ENCODE peak calls at places on chromosome 6, in five cellular contexts. K is NB4, O is lower leg skin, E is stomach, M is glutamatergic neuron. A is an unnamed sample.

GRCh38 chr6:154951400-154952200 is 43.5 kb upstream of the TIAM2 start:
- DNase-seq in O (no peak), E (no peak), K (no peak), M (no peak), A (peak; percentile 88)

GRCh38 chr6:52574709-52575489 is 2.0 kb downstream of the TRAM2 start:
- DNase-seq in K (peak; percentile 78), O (peak; percentile 91), E (peak; percentile 53), M (no peak), A (no peak)

GRCh38 chr6:111423960-111424846 is 58.8 kb downstream of the REV3L start:
- DNase-seq in E (peak; percentile 64), K (no peak), M (no peak), O (no peak), A (no peak)

GRCh38 chr6:17640477-17640917 is 40.4 kb downstream of the FAM8A1 start:
- DNase-seq in M (no peak), E (no peak), K (peak; percentile 75), O (no peak), A (no peak)

GRCh38 chr6:70616728-70617260 is 50.1 kb downstream of the SDHAF4 start:
- DNase-seq in M (no peak), K (no peak), O (no peak), E (no peak), A (no peak)

GRCh38 chr6:4575724-4576123 is 200.5 kb upstream of the CDYL start:
- DNase-seq in K (no peak), M (no peak), O (peak; percentile 49), E (no peak), A (no peak)

GRCh38 chr6:12760911-12761310 is 44.3 kb downstream of the PHACTR1 start:
- DNase-seq in E (no peak), M (no peak), K (no peak), O (no peak), A (no peak)

GRCh38 chr6:23964865-23965264 is 161.2 kb upstream of the NRSN1 start:
- DNase-seq in O (no peak), K (no peak), M (no peak), E (no peak), A (no peak)

GRCh38 chr6:20873425-20874190 is 339.4 kb downstream of the CDKAL1 start:
- DNase-seq in O (no peak), M (no peak), K (no peak), E (no peak), A (no peak)

GRCh38 chr6:167683028-167683862 is 143.5 kb upstream of the AFDN start:
- DNase-seq in M (no peak), O (no peak), K (no peak), E (peak; percentile 38), A (no peak)

GRCh38 chr6:74128536-74128935 is 432.5 kb downstream of the CD109 start:
- DNase-seq in K (no peak), E (no peak), O (no peak), M (no peak), A (no peak)

GRCh38 chr6:85403331-85404015 is 46.4 kb upstream of the NT5E start:
- DNase-seq in K (no peak), M (no peak), O (no peak), E (no peak), A (no peak)

GRCh38 chr6:157236040-157236725 is 87.1 kb downstream of the TMEM242 start:
- DNase-seq in K (no peak), E (no peak), M (peak; percentile 39), O (no peak), A (no peak)

GRCh38 chr6:112253842-112254816 is at the start of gene LAMA4:
- DNase-seq in O (peak; percentile 89), M (peak; percentile 63), K (no peak), E (peak; percentile 45), A (no peak)

GRCh38 chr6:139082370-139082769 is 52.5 kb upstream of the HECA start:
- DNase-seq in O (no peak), M (no peak), K (no peak), E (no peak), A (no peak)

GRCh38 chr6:30635834-30636233 is 9.2 kb downstream of the ATAT1 start:
- DNase-seq in E (no peak), O (no peak), M (no peak), K (no peak), A (no peak)

GRCh38 chr6:17705778-17706579 is 746 bp downstream of the NUP153 start:
- DNase-seq in O (peak; percentile 93), M (peak; percentile 68), K (peak; percentile 95), E (peak; percentile 65), A (peak; percentile 91)

GRCh38 chr6:116476021-116476678 is 15.0 kb downstream of the CALHM6 start:
- DNase-seq in M (no peak), E (no peak), K (peak; percentile 88), O (no peak), A (peak; percentile 53)

DNA sequence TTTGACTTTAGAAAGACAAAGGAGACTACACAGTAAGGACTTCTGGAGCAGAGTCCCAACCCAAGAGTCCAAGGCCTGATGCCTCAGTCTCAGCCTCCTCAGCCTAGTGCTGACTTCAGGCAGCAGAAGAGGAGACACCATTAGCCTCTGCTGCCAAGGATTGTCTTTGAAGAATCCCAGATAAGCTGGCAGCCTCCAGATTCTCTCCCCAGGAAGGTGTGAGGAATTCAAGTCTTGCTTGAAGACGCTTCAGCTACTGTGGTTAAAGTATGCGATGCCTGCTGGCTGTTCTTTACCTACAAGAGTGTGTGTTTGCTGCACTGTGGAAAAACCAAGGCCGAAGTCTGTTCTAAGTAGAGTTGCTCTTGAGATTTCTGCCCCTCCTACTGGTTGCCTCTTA is 215.9 kb upstream of the TCF21 start:
- DNase-seq in E (no peak), M (no peak), O (no peak), K (no peak), A (no peak)
- TF ChIP-seq CTCF in E (no peak), M (no peak), O (no peak), K (no peak), A (no peak)

GRCh38 chr6:108622601-108623335 is 62.1 kb downstream of the FOXO3 start:
- DNase-seq in M (no peak), E (no peak), K (peak; percentile 90), O (peak; percentile 89), A (no peak)
- TF ChIP-seq CTCF in M (no peak), E (no peak), K (no peak), O (no peak), A (no peak)

DNA sequence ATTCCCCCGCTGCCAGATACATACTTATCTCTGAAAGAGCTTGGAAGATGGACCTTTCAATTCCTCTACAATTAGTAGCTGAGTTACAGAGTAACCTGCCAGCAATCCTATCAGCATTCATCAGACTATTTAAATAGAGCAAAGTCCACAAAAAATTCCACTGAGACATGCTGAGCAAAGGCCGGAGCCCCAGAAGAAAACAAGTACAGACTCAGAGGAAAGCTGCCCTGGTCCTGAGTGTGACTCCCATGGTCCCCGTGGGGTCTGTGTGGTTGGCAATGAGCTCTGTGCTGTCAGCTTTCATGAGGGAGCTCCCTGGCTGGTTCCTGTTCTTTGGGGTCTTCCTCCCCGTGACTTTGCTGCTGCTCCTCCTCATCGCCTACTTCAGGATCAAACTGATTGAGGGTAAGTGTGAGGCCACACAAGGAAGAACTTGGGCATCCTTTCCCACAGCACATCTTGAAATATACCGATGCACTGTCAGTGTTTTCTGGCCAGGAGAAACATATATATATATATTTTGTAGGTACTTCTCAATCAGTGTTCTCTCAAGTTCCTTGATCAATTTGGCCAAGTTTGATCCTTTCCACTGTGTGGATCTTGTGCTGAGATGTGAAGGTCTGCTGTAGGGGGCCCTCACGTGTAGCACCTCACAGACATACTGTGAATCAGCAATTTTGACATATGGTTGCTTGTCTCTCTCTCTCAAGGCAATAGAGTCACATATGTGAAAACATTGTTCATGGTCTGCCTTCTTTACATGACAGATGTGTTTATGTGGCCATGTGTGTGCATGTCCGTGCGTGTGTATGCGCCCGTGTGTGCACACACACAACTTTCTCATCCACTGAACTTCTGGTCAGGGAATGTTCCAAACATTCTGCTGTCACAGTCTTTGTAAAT is at the start of gene SMLR1:
- DNase-seq in K (no peak), O (no peak), E (no peak), M (no peak), A (no peak)
- TF ChIP-seq CTCF in K (no peak), O (no peak), E (no peak), M (no peak), A (no peak)

DNA sequence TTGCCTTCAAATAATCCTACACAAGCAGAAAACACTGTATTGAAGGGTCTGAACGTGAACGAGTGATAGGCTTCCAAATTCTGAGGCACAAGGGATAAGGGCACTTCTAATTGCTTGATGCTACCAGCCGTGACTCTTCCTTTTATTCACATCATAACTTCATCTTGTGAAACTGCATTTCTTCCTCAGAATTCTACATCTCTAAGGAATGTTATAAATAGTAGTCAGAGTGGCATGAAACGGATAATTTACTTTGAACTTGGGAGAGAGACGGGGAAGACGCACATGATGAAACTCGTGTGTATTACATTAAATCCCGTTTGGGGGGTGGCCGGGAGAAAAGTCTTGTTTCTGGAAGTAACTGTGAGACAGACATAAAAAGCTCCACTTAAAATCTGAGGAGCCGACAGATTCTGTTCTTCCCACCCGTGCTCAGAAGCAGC is 754 bp downstream of the HDDC2 start:
- DNase-seq in M (no peak), K (peak; percentile 56), O (no peak), E (no peak), A (no peak)
- TF ChIP-seq CTCF in M (no peak), K (no peak), O (no peak), E (no peak), A (no peak)

GRCh38 chr6:69231983-69232382 is 564.8 kb downstream of the LMBRD1 start:
- DNase-seq in K (no peak), O (no peak), M (no peak), E (no peak), A (no peak)

GRCh38 chr6:69233195-69233524 is 563.6 kb downstream of the LMBRD1 start:
- DNase-seq in M (peak; percentile 14), E (no peak), K (no peak), O (no peak), A (no peak)

DNA sequence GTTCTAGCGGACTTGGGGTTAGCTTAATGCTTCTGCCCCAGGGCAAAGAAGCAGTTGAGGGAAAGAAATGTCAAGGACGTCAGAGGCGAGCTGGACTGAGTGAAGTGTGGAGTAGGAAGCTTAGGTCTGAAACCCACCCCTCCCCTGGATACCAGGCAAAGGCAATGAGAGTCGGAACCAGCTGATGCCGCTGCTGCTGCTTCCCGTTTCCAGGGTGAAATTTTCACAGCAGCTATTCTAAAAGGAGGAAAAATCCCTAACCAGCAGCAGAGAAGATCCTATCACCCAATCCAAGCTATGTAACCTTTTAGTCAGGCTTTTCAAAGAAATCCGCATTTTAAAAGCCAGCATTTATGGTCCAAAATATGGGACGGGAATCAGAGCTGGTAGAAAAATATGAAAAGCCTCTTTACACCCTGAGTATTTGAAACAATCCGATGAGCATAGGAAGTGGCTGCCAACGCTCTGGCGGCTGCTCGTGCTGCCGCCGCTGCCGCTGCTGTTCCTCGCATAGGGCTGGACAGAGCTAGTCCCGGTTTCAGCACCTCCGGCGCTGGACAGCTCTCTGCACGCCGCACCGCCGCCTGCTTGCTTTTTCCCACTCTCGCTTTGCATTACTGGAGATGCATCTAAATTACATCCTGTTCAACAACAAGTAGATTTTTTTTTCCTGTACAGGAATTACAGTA is 564.2 kb downstream of the LMBRD1 start:
- DNase-seq in E (peak; percentile 53), M (peak; percentile 76), O (no peak), K (peak; percentile 71), A (peak; percentile 18)
- TF ChIP-seq CTCF in E (no peak), M (no peak), O (no peak), K (no peak), A (no peak)

GRCh38 chr6:129252377-129253071 is 369.6 kb downstream of the LAMA2 start:
- DNase-seq in K (no peak), E (no peak), O (no peak), M (no peak), A (no peak)
- TF ChIP-seq CTCF in K (no peak), E (no peak), O (no peak), M (peak; percentile 35), A (peak; percentile 46)

GRCh38 chr6:125791820-125792165 is 1.0 kb downstream of the NCOA7 start:
- DNase-seq in K (no peak), M (no peak), E (no peak), O (no peak), A (no peak)
- TF ChIP-seq CTCF in K (no peak), M (peak; percentile 15), E (no peak), O (no peak), A (peak; percentile 60)

GRCh38 chr6:102571236-102571908 is 1177.9 kb downstream of the GRIK2 start:
- DNase-seq in E (no peak), K (no peak), M (no peak), O (no peak), A (no peak)
- TF ChIP-seq CTCF in E (no peak), K (no peak), M (no peak), O (no peak), A (no peak)